ENCODE peak calls at places on chromosomes 5 and 9, in nine cellular contexts. D is activated T-helper 2 cell treated with anti-CD3 and anti-CD28 coated beads, Interferon-gamma antibody, Interleukin-2, Interleukin-4, amounts not matched to agents 10 μg/mL and 5 μg/mL and 100 μg/mL, durations not matched to agents 14 hours and 24 hours and 36 hours; H is uterus; E is AG08396; K is mucosa of descending colon; R is naive B cell; L is spleen; Q is amniotic stem cell; O is Right ventricle myocardium superior. Z is an unnamed sample.

GRCh38 chr9:134146774-134147493 is 11.1 kb downstream of the WDR5 start:
- DNase-seq in D (no peak), O (no peak), E (no peak), H (no peak), R (no peak), K (no peak), Q (no peak), L (no peak), Z (no peak)

GRCh38 chr5:61301820-61302563 is 30.1 kb upstream of the ZSWIM6 start:
- DNase-seq in R (no peak), D (no peak), O (peak; percentile 66), K (peak; percentile 46), Q (peak; percentile 98), E (peak; percentile 87), L (no peak), H (no peak), Z (no peak)

GRCh38 chr9:134351777-134352176 is 25.5 kb downstream of the RXRA start:
- DNase-seq in O (no peak), E (no peak), Q (no peak), H (no peak), K (no peak), L (no peak), D (no peak), R (no peak), Z (no peak)

GRCh38 chr5:392431-392988 is 50.5 kb upstream of the EXOC3 start:
- DNase-seq in L (peak; percentile 74), R (no peak), K (peak; percentile 45), Q (no peak), H (peak; percentile 6), O (no peak), D (peak; percentile 88), E (peak; percentile 16), Z (peak; percentile 61)

GRCh38 chr9:1083325-1083913 is 33.3 kb downstream of the DMRT2 start:
- DNase-seq in O (peak; percentile 62), E (no peak), Q (no peak), H (no peak), K (peak; percentile 44), D (no peak), L (no peak), R (no peak), Z (no peak)

GRCh38 chr9:98767196-98767595 is 29.2 kb downstream of the ANKS6 start:
- DNase-seq in Q (no peak), E (no peak), K (no peak), R (no peak), O (no peak), H (no peak), L (no peak), D (no peak), Z (no peak)

GRCh38 chr5:179623906-179624741 is 653 bp upstream of the HNRNPH1 start:
- DNase-seq in L (peak; percentile 92), O (no peak), D (peak; percentile 54), H (peak; percentile 44), E (peak; percentile 89), R (no peak), K (no peak), Q (peak; percentile 20), Z (no peak)

GRCh38 chr9:4964540-4964939 is 20.5 kb upstream of the JAK2 start:
- DNase-seq in H (no peak), R (no peak), D (no peak), O (no peak), K (no peak), L (no peak), E (no peak), Q (no peak), Z (no peak)